ENCODE peak calls at places on chromosomes 3 and 15, in four cellular contexts. E, B, R and N are unnamed samples.

GRCh38 chr15:73051402-73051810 is 857 bp upstream of the NEO1 start:
- DNase-seq in R (no peak), B (peak; percentile 45), E (no peak), N (peak; percentile 9)

GRCh38 chr3:143016321-143016972 is 15.1 kb downstream of the U2SURP start:
- DNase-seq in E (no peak), R (no peak), B (no peak), N (no peak)

GRCh38 chr3:9884555-9885165 is 4.6 kb upstream of the CIDEC start:
- DNase-seq in B (no peak), R (no peak), E (peak; percentile 84), N (peak; percentile 91)

GRCh38 chr3:102238362-102238761 is 196.5 kb upstream of the ZPLD1 start:
- DNase-seq in B (no peak), R (no peak), E (no peak), N (no peak)

GRCh38 chr3:78283994-78284393 is 1244.1 kb downstream of the ROBO2 start:
- DNase-seq in B (no peak), R (no peak), E (no peak), N (no peak)

GRCh38 chr3:7340795-7341194 is 479.9 kb downstream of the GRM7 start:
- DNase-seq in R (no peak), B (no peak), E (peak; percentile 37), N (no peak)

GRCh38 chr3:125256675-125257074 is 44.1 kb upstream of the SLC12A8 start:
- DNase-seq in E (no peak), R (no peak), B (no peak), N (no peak)

GRCh38 chr15:43550527-43551363 is 33.3 kb downstream of the MAP1A start:
- DNase-seq in R (no peak), E (peak; percentile 79), B (no peak), N (no peak)

GRCh38 chr3:54760226-54760625 is 167.6 kb downstream of the LRTM1 start:
- DNase-seq in E (no peak), B (no peak), R (no peak), N (no peak)

GRCh38 chr3:90136468-90137191 is 1029.2 kb downstream of the EPHA3 start:
- DNase-seq in R (no peak), B (no peak), E (no peak), N (no peak)

GRCh38 chr3:71587958-71588357 is 4.4 kb upstream of the FOXP1 start:
- DNase-seq in E (peak; percentile 8), B (no peak), R (no peak), N (no peak)

GRCh38 chr3:187967982-187968381 is 186.0 kb upstream of the LPP start:
- DNase-seq in E (no peak), B (no peak), R (no peak), N (peak; percentile 64)

GRCh38 chr3:128226794-128227399 is 73.6 kb downstream of the EEFSEC start:
- DNase-seq in B (no peak), E (no peak), R (peak; percentile 39), N (no peak)

GRCh38 chr3:141065258-141065657 is 14.1 kb downstream of the SPSB4 start:
- DNase-seq in R (no peak), E (no peak), B (no peak), N (no peak)

GRCh38 chr3:113223831-113224240 is 12.5 kb downstream of the BOC start:
- DNase-seq in E (no peak), B (no peak), R (no peak), N (no peak)

GRCh38 chr3:136209921-136210320 is 13.8 kb upstream of the MSL2 start:
- DNase-seq in R (no peak), B (no peak), E (peak; percentile 69), N (peak; percentile 54)

GRCh38 chr3:11705049-11705448 is 61.3 kb upstream of the VGLL4 start:
- DNase-seq in E (peak; percentile 41), B (no peak), R (no peak), N (no peak)

GRCh38 chr3:196246612-196247308 is 30.4 kb downstream of the SLC51A start:
- DNase-seq in R (no peak), E (peak; percentile 82), B (no peak), N (peak; percentile 10)

GRCh38 chr3:46893146-46893748 is 15.7 kb downstream of the PTH1R start:
- DNase-seq in E (no peak), R (no peak), B (no peak), N (no peak)

GRCh38 chr3:180048840-180049239 is 12.1 kb upstream of the PEX5L start:
- DNase-seq in B (no peak), R (no peak), E (peak; percentile 77), N (peak; percentile 70)

GRCh38 chr3:23879485-23879884 is 37.3 kb downstream of the NKIRAS1 start:
- DNase-seq in E (no peak), B (no peak), R (no peak), N (no peak)

GRCh38 chr3:160016972-160017371 is 28.3 kb downstream of the IL12A start:
- DNase-seq in E (peak; percentile 54), R (no peak), B (no peak), N (peak; percentile 61)

GRCh38 chr15:40320931-40321371 is 2.5 kb upstream of the INAFM2 start:
- DNase-seq in B (peak; percentile 69), R (peak; percentile 77), E (no peak), N (no peak)

GRCh38 chr15:96058103-96058851 is 272.2 kb upstream of the NR2F2 start:
- DNase-seq in E (no peak), R (no peak), B (no peak), N (no peak)

GRCh38 chr3:184332370-184333090 is 4.9 kb upstream of the FAM131A start:
- DNase-seq in E (peak; percentile 94), B (no peak), R (no peak), N (peak; percentile 94)

GRCh38 chr3:1600700-1601418 is 497.8 kb upstream of the CNTN4 start:
- DNase-seq in B (no peak), R (no peak), E (no peak), N (no peak)

GRCh38 chr15:57118013-57118799 is 199.8 kb downstream of the TCF12 start:
- DNase-seq in B (no peak), R (no peak), E (peak; percentile 53), N (peak; percentile 12)

GRCh38 chr3:160150525-160150924 is 74.7 kb upstream of the C3orf80 start:
- DNase-seq in B (no peak), E (peak; percentile 82), R (no peak), N (peak; percentile 80)

GRCh38 chr3:124951511-124952390 is 17.2 kb upstream of the MUC13 start:
- DNase-seq in E (peak; percentile 55), R (no peak), B (no peak), N (no peak)

GRCh38 chr15:36609793-36610192 is 30.4 kb downstream of the CDIN1 start:
- DNase-seq in R (no peak), B (no peak), E (no peak), N (no peak)

GRCh38 chr3:151909720-151910405 is 36.4 kb downstream of the SUCNR1 start:
- DNase-seq in R (no peak), B (no peak), E (peak; percentile 87), N (peak; percentile 9)

GRCh38 chr3:64650096-64650622 is 37.6 kb downstream of the ADAMTS9 start:
- DNase-seq in R (no peak), E (no peak), B (no peak), N (no peak)

GRCh38 chr3:126155819-126156218 is 24.6 kb downstream of the ALDH1L1 start:
- DNase-seq in B (no peak), R (no peak), E (no peak), N (no peak)

GRCh38 chr3:42991369-42992315 is 12.5 kb downstream of the GASK1A start:
- DNase-seq in R (no peak), E (peak; percentile 16), B (peak; percentile 81), N (no peak)

GRCh38 chr3:185270262-185270955 is 16.6 kb upstream of the EHHADH start:
- DNase-seq in R (peak; percentile 43), B (no peak), E (no peak), N (no peak)

GRCh38 chr3:156721687-156722086 is 47.3 kb downstream of the TIPARP start:
- DNase-seq in R (no peak), B (no peak), E (no peak), N (no peak)

GRCh38 chr15:62847900-62848489 is 194.6 kb upstream of the TPM1 start:
- DNase-seq in B (peak; percentile 66), R (peak; percentile 78), E (peak; percentile 27), N (peak; percentile 39)

GRCh38 chr15:101269479-101270223 is 7.6 kb downstream of the SELENOS start:
- DNase-seq in E (no peak), R (no peak), B (no peak), N (no peak)

GRCh38 chr3:197889204-197889930 is 60.6 kb upstream of the RPL35A start:
- DNase-seq in R (no peak), B (no peak), E (no peak), N (no peak)